ENCODE peak calls at places on chromosomes 12 and 14, in six cellular contexts. L is natural killer cell, F is aorta, S is AG08395, W is EL, K is ACHN. Q is an unnamed sample.

GRCh38 chr12:89181271-89181920 is 170.9 kb downstream of the DUSP6 start:
- DNase-seq in L (no peak), F (no peak), S (peak; percentile 69), W (peak; percentile 36), K (no peak), Q (no peak)

GRCh38 chr12:2765052-2765451 is 29.7 kb upstream of the FKBP4 start:
- DNase-seq in L (no peak), F (no peak), S (no peak), W (no peak), K (no peak), Q (no peak)

GRCh38 chr14:97218713-97219355 is 421.7 kb downstream of the VRK1 start:
- DNase-seq in L (peak; percentile 21), F (no peak), S (peak; percentile 16), W (no peak), K (peak; percentile 12), Q (no peak)

GRCh38 chr14:58718226-58718625 is 80.5 kb downstream of the DACT1 start:
- DNase-seq in L (no peak), F (no peak), S (no peak), W (no peak), K (no peak), Q (no peak)

GRCh38 chr12:30757316-30757715 is 2.6 kb upstream of the CAPRIN2 start:
- DNase-seq in L (no peak), F (no peak), S (no peak), W (no peak), K (no peak), Q (no peak)

GRCh38 chr12:43571885-43572284 is 19.9 kb upstream of the ADAMTS20 start:
- DNase-seq in L (no peak), F (no peak), S (no peak), W (no peak), K (no peak), Q (no peak)

GRCh38 chr12:80988986-80989385 is 51.3 kb upstream of the LIN7A start:
- DNase-seq in L (no peak), F (no peak), S (no peak), W (no peak), K (no peak), Q (no peak)

GRCh38 chr12:74770552-74770951 is 232.9 kb downstream of the ATXN7L3B start:
- DNase-seq in L (no peak), F (no peak), S (no peak), W (no peak), K (no peak), Q (no peak)

GRCh38 chr14:69079188-69079742 is 73.7 kb downstream of the DCAF5 start:
- DNase-seq in L (no peak), F (no peak), S (peak; percentile 65), W (peak; percentile 94), K (peak; percentile 78), Q (peak; percentile 26)

GRCh38 chr12:116200812-116201211 is 76.7 kb downstream of the MED13L start:
- DNase-seq in L (no peak), F (no peak), S (peak; percentile 20), W (peak; percentile 68), K (no peak), Q (no peak)

GRCh38 chr12:98741229-98741614 is 96.1 kb downstream of the APAF1 start:
- DNase-seq in L (no peak), F (no peak), S (no peak), W (no peak), K (no peak), Q (no peak)

GRCh38 chr14:31263485-31264133 is 56.0 kb upstream of the HECTD1 start:
- DNase-seq in L (no peak), F (peak; percentile 80), S (peak; percentile 95), W (peak; percentile 99), K (peak; percentile 94), Q (peak; percentile 30)

GRCh38 chr12:18432211-18432610 is 170.9 kb downstream of the PIK3C2G start:
- DNase-seq in L (no peak), F (no peak), S (no peak), W (no peak), K (no peak), Q (no peak)

GRCh38 chr12:32155911-32156585 is 49.4 kb downstream of the BICD1 start:
- DNase-seq in L (no peak), F (no peak), S (no peak), W (no peak), K (no peak), Q (no peak)

GRCh38 chr12:74794522-74794921 is 256.9 kb downstream of the ATXN7L3B start:
- DNase-seq in L (no peak), F (no peak), S (no peak), W (peak; percentile 49), K (no peak), Q (no peak)

GRCh38 chr12:91952916-91953315 is 192.7 kb downstream of the BTG1 start:
- DNase-seq in L (no peak), F (no peak), S (no peak), W (no peak), K (no peak), Q (no peak)

GRCh38 chr14:102500724-102501123 is 8.9 kb downstream of the ANKRD9 start:
- DNase-seq in L (no peak), F (no peak), S (no peak), W (no peak), K (no peak), Q (no peak)

GRCh38 chr12:109999983-110000505 is 814 bp downstream of the ANKRD13A start:
- DNase-seq in L (peak; percentile 22), F (peak; percentile 81), S (peak; percentile 29), W (peak; percentile 34), K (peak; percentile 39), Q (no peak)

GRCh38 chr12:27531916-27532315 is 7.9 kb downstream of the PPFIBP1 start:
- DNase-seq in L (no peak), F (no peak), S (no peak), W (no peak), K (no peak), Q (no peak)

GRCh38 chr12:15837141-15837781 is 44.9 kb upstream of the STRAP start:
- DNase-seq in L (no peak), F (no peak), S (peak; percentile 70), W (peak; percentile 6), K (no peak), Q (no peak)